ENCODE peak calls at places on chromosome 4, in five cellular contexts. T, N, P, S and Q are unnamed samples.

GRCh38 chr4:153067376-153067775 is 131.3 kb downstream of the FHDC1 start:
- DNase-seq in T (peak; percentile 24), N (no peak), P (no peak), S (no peak), Q (no peak)

GRCh38 chr4:74692973-74693372 is 101.3 kb downstream of the BTC start:
- DNase-seq in T (no peak), N (no peak), P (no peak), S (no peak), Q (no peak)

GRCh38 chr4:152981278-152981677 is 45.2 kb downstream of the FHDC1 start:
- DNase-seq in T (no peak), N (no peak), P (peak; percentile 51), S (no peak), Q (no peak)

GRCh38 chr4:112311516-112311915 is 14.3 kb downstream of the ALPK1 start:
- DNase-seq in T (peak; percentile 11), N (no peak), P (no peak), S (no peak), Q (no peak)

GRCh38 chr4:19381068-19381467 is 870.6 kb upstream of the SLIT2 start:
- DNase-seq in T (no peak), N (no peak), P (no peak), S (no peak), Q (no peak)

GRCh38 chr4:34323549-34324325 is 1920.6 kb downstream of the ARAP2 start:
- DNase-seq in T (no peak), N (no peak), P (no peak), S (no peak), Q (no peak)

GRCh38 chr4:112910109-112910736 is 139.2 kb upstream of the ANK2 start:
- DNase-seq in T (no peak), N (peak; percentile 33), P (no peak), S (no peak), Q (peak; percentile 23)

GRCh38 chr4:40221744-40222143 is 24.9 kb downstream of the RHOH start:
- DNase-seq in T (no peak), N (no peak), P (no peak), S (no peak), Q (no peak)

GRCh38 chr4:99855677-99856076 is 38.5 kb downstream of the LAMTOR3 start:
- DNase-seq in T (no peak), N (no peak), P (no peak), S (no peak), Q (no peak)

GRCh38 chr4:55303818-55304217 is 42.2 kb upstream of the SRD5A3 start:
- DNase-seq in T (no peak), N (no peak), P (no peak), S (no peak), Q (no peak)

GRCh38 chr4:109803924-109804571 is 2.2 kb upstream of the CFI start:
- DNase-seq in T (no peak), N (peak; percentile 49), P (no peak), S (no peak), Q (no peak)

GRCh38 chr4:17504081-17504480 is 7.8 kb downstream of the QDPR start:
- DNase-seq in T (no peak), N (peak; percentile 16), P (no peak), S (no peak), Q (no peak)

GRCh38 chr4:138576684-138577083 is 334.5 kb upstream of the SLC7A11 start:
- DNase-seq in T (peak; percentile 10), N (no peak), P (no peak), S (no peak), Q (no peak)

GRCh38 chr4:113869743-113870375 is 108.3 kb upstream of the CAMK2D start:
- DNase-seq in T (no peak), N (no peak), P (no peak), S (no peak), Q (no peak)

GRCh38 chr4:144174401-144175067 is 34.0 kb upstream of the GYPA start:
- DNase-seq in T (peak; percentile 18), N (peak; percentile 22), P (no peak), S (no peak), Q (no peak)

GRCh38 chr4:176782794-176783193 is 9.9 kb downstream of the VEGFC start:
- DNase-seq in T (no peak), N (no peak), P (no peak), S (no peak), Q (no peak)

GRCh38 chr4:183450108-183450507 is 5.7 kb downstream of the CDKN2AIP start:
- DNase-seq in T (no peak), N (no peak), P (no peak), S (no peak), Q (no peak)

GRCh38 chr4:42671431-42672194 is 14.7 kb upstream of the ATP8A1 start:
- DNase-seq in T (no peak), N (no peak), P (no peak), S (no peak), Q (no peak)

GRCh38 chr4:123299212-123299651 is 97.4 kb upstream of the SPRY1 start:
- DNase-seq in T (no peak), N (no peak), P (no peak), S (no peak), Q (no peak)

GRCh38 chr4:172751550-172751949 is 417.1 kb upstream of the GALNT7 start:
- DNase-seq in T (no peak), N (no peak), P (no peak), S (no peak), Q (no peak)

GRCh38 chr4:71074452-71075299 is 81.2 kb downstream of the DCK start:
- DNase-seq in T (no peak), N (no peak), P (no peak), S (no peak), Q (no peak)

GRCh38 chr4:165651901-165652300 is 221.1 kb upstream of the TLL1 start:
- DNase-seq in T (no peak), N (no peak), P (no peak), S (no peak), Q (no peak)

GRCh38 chr4:38948551-38948950 is 80.9 kb downstream of the FAM114A1 start:
- DNase-seq in T (no peak), N (no peak), P (no peak), S (peak; percentile 28), Q (peak; percentile 59)

GRCh38 chr4:1720163-1720983 is 750 bp downstream of the TMEM129 start:
- DNase-seq in T (peak; percentile 59), N (peak; percentile 74), P (no peak), S (no peak), Q (peak; percentile 70)

GRCh38 chr4:162650166-162650565 is 486.4 kb upstream of the FSTL5 start:
- DNase-seq in T (no peak), N (no peak), P (no peak), S (no peak), Q (no peak)

GRCh38 chr4:150045410-150045809 is 32.8 kb upstream of the DCLK2 start:
- DNase-seq in T (no peak), N (peak; percentile 8), P (no peak), S (no peak), Q (no peak)

GRCh38 chr4:114364857-114365256 is 233.8 kb upstream of the UGT8 start:
- DNase-seq in T (no peak), N (no peak), P (no peak), S (no peak), Q (no peak)

GRCh38 chr4:108072300-108072699 is 82.6 kb downstream of the HADH start:
- DNase-seq in T (no peak), N (no peak), P (no peak), S (no peak), Q (no peak)

GRCh38 chr4:77358315-77358928 is 201.4 kb downstream of the CCNG2 start:
- DNase-seq in T (peak; percentile 58), N (peak; percentile 42), P (no peak), S (no peak), Q (no peak)

GRCh38 chr4:83386931-83387897 is 52.6 kb upstream of the HPSE start:
- DNase-seq in T (no peak), N (no peak), P (no peak), S (no peak), Q (no peak)

GRCh38 chr4:159016527-159017137 is 86.2 kb upstream of the RAPGEF2 start:
- DNase-seq in T (peak; percentile 56), N (peak; percentile 15), P (no peak), S (no peak), Q (peak; percentile 13)

GRCh38 chr4:38670061-38670894 is 6.3 kb downstream of the KLF3 start:
- DNase-seq in T (no peak), N (peak; percentile 66), P (no peak), S (no peak), Q (no peak)

GRCh38 chr4:38782452-38783108 is at the start of gene TLR10:
- DNase-seq in T (peak; percentile 39), N (peak; percentile 53), P (no peak), S (no peak), Q (no peak)

DNA sequence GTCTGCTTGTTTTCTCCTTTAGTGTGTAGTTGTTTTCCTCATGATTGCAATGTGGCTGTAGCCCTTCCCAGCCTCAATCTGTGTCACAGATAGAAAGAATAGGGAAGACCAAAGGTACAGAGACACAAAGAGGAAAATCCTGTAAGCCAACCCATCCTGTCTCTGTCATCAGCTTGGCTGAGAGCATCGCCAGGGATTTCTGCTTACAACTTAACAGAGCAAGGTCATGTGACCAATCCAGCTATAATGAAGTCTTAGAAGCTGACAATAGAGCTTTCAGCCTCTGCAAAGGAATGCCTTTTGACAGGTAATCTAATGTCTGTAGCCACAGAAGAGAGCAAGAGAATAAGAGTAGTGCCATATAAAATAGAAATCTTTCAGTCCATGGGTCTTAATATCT is 1598.0 kb upstream of the AGA start:
- DNase-seq in T (no peak), N (no peak), P (no peak), S (no peak), Q (no peak)
- TF ChIP-seq EP300 in T (no peak), N (no peak), P (no peak), S (no peak), Q (no peak)

GRCh38 chr4:102616661-102617060 is 115.5 kb downstream of the NFKB1 start:
- DNase-seq in T (no peak), N (peak; percentile 69), P (no peak), S (no peak), Q (no peak)

GRCh38 chr4:102623622-102624021 is 122.5 kb downstream of the NFKB1 start:
- DNase-seq in T (no peak), N (peak; percentile 44), P (no peak), S (no peak), Q (no peak)

GRCh38 chr4:102625232-102625930 is 124.2 kb downstream of the NFKB1 start:
- DNase-seq in T (no peak), N (peak; percentile 30), P (no peak), S (no peak), Q (peak; percentile 44)

GRCh38 chr4:102620697-102621497 is 119.7 kb downstream of the NFKB1 start:
- DNase-seq in T (peak; percentile 52), N (peak; percentile 33), P (no peak), S (no peak), Q (no peak)
- TF ChIP-seq CTCF in T (peak; percentile 88), N (peak; percentile 70), P (peak; percentile 11), S (peak; percentile 55), Q (no peak)

GRCh38 chr4:119025440-119025839 is 110.2 kb upstream of the MYOZ2 start:
- DNase-seq in T (no peak), N (no peak), P (no peak), S (peak; percentile 36), Q (no peak)
- H3K27ac ChIP-seq in T (no peak overlapping the region), N (peak overlapping the region; percentile 63), P (peak overlapping the region; percentile 88), S (peak overlapping the region; percentile 88), Q (peak overlapping the region; percentile 84)

GRCh38 chr4:45215976-45216542 is 489.7 kb upstream of the GNPDA2 start:
- DNase-seq in T (no peak), N (peak; percentile 12), P (no peak), S (no peak), Q (no peak)
- TF ChIP-seq EP300 in T (no peak), N (peak; percentile 64), P (no peak), S (no peak), Q (no peak)